ENCODE peak calls at places on chromosomes 4 and X, in six cellular contexts. A is left lung, R is left ventricle myocardium inferior, H is pancreas, F is gastrocnemius medialis, C is right lobe of liver. G is an unnamed sample.

GRCh38 chr4:83503974-83504373 is 19.1 kb upstream of the ABRAXAS1 start:
- DNase-seq in F (no peak), R (no peak), A (no peak), H (no peak), C (no peak), G (no peak)

GRCh38 chr4:93852680-93853079 is 24.1 kb downstream of the ATOH1 start:
- DNase-seq in F (no peak), R (no peak), H (no peak), A (no peak), C (no peak), G (no peak)

GRCh38 chrX:129980043-129980442 is 2.4 kb upstream of the BCORL1 start:
- DNase-seq in H (peak), F (no peak), C (no peak), A (peak), R (no peak), G (no peak)

GRCh38 chr4:158217763-158218162 is 7.5 kb downstream of the TMEM144 start:
- DNase-seq in R (no peak), F (no peak), C (no peak), A (no peak), H (no peak), G (no peak)

GRCh38 chrX:38304010-38304409 is 23.3 kb downstream of the RPGR start:
- DNase-seq in H (no peak), A (no peak), C (no peak), F (no peak), R (no peak), G (no peak)

GRCh38 chrX:154486052-154486395 is 391 bp downstream of the UBL4A start:
- DNase-seq in C (no peak), H (peak), F (peak), R (peak), A (no peak), G (no peak)

GRCh38 chr4:8690811-8691775 is 98.5 kb downstream of the CPZ start:
- DNase-seq in H (no peak), C (no peak), R (no peak), F (peak), A (no peak), G (no peak)

GRCh38 chrX:70552174-70552704 is 107.6 kb downstream of the DLG3 start:
- DNase-seq in F (no peak), H (peak), A (no peak), C (no peak), R (no peak), G (no peak)

GRCh38 chr4:80036949-80037348 is 36.1 kb downstream of the ANTXR2 start:
- DNase-seq in F (no peak), R (no peak), H (no peak), C (no peak), A (no peak), G (no peak)

GRCh38 chrX:65657659-65658058 is 9.8 kb upstream of the MSN start:
- DNase-seq in A (no peak), R (no peak), H (no peak), F (no peak), C (no peak), G (no peak)

GRCh38 chr4:86614896-86615295 is 20.8 kb downstream of the PTPN13 start:
- DNase-seq in R (no peak), H (no peak), C (no peak), F (no peak), A (no peak), G (no peak)

GRCh38 chr4:86613734-86614133 is 19.6 kb downstream of the PTPN13 start:
- DNase-seq in C (no peak), H (no peak), R (no peak), F (no peak), A (no peak), G (no peak)

DNA sequence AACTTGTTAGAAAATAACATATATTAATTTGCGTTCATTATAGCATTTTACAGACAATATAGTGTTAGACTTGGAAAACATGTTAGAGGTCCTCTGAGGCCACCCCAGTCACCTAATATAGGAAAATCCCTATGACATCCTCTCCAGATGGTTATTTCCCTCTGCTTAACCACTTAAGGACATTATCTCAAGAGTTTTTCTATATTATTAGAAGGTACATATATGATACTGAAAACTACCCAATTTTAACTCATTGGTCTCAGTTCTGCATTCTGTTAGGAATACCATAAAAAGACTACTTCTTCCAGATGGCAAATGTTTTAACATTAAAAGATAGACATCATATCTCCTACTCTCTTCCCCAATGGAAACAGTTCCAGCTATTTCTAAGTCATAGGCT is 21.4 kb downstream of the PTPN13 start:
- DNase-seq in C (no peak), R (no peak), H (no peak), A (no peak), F (no peak), G (no peak)
- H3K27ac ChIP-seq in C (no peak), R (no peak), H (no peak), A (no peak), F (no peak), G (no peak)

DNA sequence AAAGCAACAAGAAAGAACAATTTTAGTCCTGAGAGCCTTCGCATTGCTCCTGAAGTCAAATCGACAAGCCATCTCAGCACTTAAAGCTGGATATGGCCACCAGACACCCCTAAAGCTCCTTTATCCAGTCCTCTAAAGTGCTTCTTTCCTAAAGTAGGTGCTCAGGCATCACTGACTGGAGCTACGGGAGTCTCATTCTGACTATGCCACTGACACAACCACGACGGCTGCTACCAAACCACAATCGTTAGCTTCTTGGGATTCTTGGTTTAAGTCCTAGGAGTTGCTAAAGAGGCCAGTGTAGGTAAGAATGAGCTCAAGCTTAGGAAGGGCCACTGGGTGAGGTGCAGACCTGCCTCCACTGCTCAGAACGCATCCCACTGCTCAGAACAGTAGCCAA is 1.0 kb downstream of the SLC10A6 start:
- DNase-seq in F (no peak), H (no peak), A (no peak), R (no peak), C (no peak), G (no peak)
- H3K4me3 ChIP-seq in F (peak), H (no peak), A (no peak), R (peak), C (no peak), G (no peak)

DNA sequence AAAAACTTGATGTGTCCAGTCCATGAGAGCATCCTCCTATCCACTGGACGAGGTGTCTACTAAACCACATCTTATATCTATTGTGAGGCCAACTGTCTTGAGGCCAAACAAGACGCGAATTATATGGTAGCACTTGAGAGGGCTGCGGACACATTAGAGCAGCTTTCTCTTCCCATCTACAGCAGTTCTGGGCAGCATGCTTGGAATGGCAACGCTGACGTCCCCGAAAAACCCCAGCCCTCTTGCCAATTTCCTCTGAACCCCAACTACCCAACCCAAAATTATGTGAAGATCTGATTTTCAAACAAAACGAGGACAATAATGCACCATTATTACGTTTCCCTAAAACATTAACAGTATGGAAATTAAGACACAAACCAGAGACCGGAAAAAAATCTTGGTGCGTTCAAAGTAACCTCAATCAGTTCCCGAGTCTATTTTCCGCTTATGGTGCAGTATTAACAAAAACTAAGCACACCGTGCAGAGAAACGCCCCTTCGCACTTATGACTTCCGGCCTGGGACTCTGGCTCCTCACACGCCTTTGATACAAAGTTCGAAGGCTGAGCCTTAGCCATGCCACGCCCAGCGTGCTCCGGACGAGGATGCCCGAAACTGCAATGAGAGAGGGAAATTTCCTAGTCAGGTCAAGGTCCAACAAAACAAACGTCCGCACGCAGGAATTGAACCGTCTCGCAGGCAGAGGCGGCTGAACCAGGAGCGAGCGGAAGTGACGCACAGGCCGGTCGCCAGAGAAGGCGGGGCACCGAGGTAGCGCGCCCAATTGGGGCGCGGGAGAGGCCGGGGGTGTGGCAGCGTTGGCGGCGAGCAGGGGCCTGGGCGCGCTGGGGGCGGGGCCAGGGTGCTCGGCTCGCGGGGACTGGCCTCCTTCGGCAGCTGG is 458 bp upstream of the AP1AR start:
- DNase-seq in A (peak), R (peak), C (peak), H (peak), F (peak), G (peak)
- H3K27ac ChIP-seq in A (peak), R (peak), C (peak), H (peak), F (peak), G (peak)

GRCh38 chr4:688695-689497 is at the start of gene SLC49A3:
- DNase-seq in C (peak), F (no peak), R (peak), A (peak), H (no peak), G (no peak)
- H3K4me3 ChIP-seq in C (peak), F (peak), R (peak), A (peak), H (peak), G (peak)

GRCh38 chrX:49043987-49044281 is 777 bp upstream of the TFE3 start:
- DNase-seq in H (no peak), F (no peak), A (no peak), C (no peak), R (no peak), G (no peak)

GRCh38 chrX:49043220-49043986 is at the start of gene TFE3:
- DNase-seq in C (peak), R (peak), A (peak), H (peak), F (peak), G (peak)

GRCh38 chrX:49040376-49040955 is 2.7 kb downstream of the TFE3 start:
- DNase-seq in F (no peak), A (no peak), C (no peak), R (no peak), H (no peak), G (no peak)

GRCh38 chrX:49042581-49043219 is 457 bp downstream of the TFE3 start:
- DNase-seq in F (peak), A (no peak), C (no peak), H (no peak), R (no peak), G (no peak)

DNA sequence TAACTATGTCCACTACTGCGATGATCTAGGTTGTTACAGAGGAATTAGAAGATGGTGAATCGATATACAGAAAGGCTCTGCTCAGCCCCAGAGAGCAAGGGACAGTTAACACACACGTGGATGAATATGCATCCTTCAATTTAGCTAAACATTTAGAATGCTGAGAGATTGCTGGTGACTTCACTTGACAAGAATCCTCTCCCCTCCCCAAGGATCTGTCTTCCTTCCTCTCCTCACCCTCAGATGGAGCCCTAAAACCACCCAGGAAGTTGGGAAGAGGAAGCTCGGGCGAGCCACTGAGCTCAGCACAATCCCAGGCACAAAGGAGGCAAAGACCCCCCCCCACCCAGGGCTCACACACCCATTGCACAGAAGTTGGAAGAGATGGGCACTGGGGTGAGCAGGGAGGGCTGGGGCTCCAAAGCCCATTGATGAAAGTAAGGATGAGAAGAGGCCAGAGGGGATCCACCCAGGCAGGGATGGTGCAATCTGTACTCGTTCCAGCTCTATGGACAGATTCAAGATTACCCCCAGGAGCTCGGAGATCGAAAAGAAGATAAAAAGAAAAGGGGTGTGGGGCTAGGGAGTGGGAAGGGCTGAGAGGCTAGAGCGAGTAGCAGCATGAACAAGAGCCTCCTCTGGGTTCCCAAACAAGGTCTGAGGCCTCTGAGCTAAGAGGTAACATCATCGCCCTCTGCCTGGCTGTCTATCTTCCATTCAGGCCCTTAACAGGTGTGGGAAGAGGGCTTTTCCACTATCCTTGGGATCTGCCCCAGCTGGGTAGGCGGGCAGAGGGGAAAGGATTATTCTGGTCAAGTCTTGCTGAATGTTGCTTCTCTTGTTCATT is 1.3 kb downstream of the TFE3 start:
- DNase-seq in R (peak), A (no peak), H (no peak), C (no peak), F (peak), G (no peak)
- H3K27ac ChIP-seq in R (peak), A (peak), H (peak), C (peak), F (peak), G (peak)

GRCh38 chrX:13123857-13124345 is 79.5 kb upstream of the FAM9C start:
- DNase-seq in H (no peak), F (no peak), A (no peak), R (no peak), C (no peak), G (no peak)

GRCh38 chrX:13121020-13121419 is 76.6 kb upstream of the FAM9C start:
- DNase-seq in F (no peak), C (no peak), R (no peak), A (no peak), H (no peak), G (no peak)

GRCh38 chrX:13120017-13120416 is 75.6 kb upstream of the FAM9C start:
- DNase-seq in A (no peak), F (no peak), R (no peak), H (peak), C (peak), G (peak)

GRCh38 chrX:13125188-13125587 is 80.8 kb upstream of the FAM9C start:
- DNase-seq in C (no peak), F (no peak), H (no peak), R (no peak), A (no peak), G (no peak)

DNA sequence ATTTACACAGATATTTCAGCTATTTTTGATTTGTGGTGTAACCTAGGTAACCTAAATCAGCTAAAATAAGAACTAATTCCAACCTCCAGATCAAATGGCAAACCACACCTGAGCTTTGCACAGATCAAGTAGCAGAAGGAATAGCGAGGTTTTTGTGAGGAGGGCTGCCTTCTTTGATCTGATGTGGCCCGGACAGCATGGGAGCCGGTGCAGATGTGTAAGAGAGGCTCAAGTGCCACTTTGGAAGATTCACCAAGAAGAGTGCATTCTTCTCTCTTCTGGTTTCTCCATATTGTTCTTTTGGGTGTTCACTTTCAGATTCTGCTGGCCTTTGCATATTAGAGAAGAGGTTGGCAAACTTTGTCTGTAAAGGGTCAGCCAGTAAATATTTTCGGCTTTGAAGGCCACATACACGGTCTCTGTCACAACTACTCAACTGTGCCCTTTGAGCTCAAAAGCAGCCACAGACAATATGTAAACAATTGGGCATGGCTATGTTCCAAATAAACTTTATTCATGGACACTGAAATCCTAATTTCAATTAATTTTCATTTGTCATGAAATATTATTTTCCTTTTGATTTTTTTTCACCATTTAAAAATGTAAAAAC is 78.9 kb upstream of the FAM9C start:
- DNase-seq in C (no peak), H (no peak), F (no peak), R (no peak), A (no peak), G (no peak)
- H3K4me3 ChIP-seq in C (peak), H (no peak), F (no peak), R (no peak), A (no peak), G (no peak)

GRCh38 chrX:150018931-150019331 is 80.6 kb upstream of the EOLA2 start:
- DNase-seq in R (no peak), H (no peak), F (no peak), C (no peak), A (no peak), G (no peak)
- H3K27ac ChIP-seq in R (no peak), H (no peak), F (no peak), C (no peak), A (no peak), G (no peak)

G was measured in ascending aorta.